ENCODE peak calls at places on chromosome 10, in eight cellular contexts. N is AG09309; L is heart left ventricle; K is activated naive CD4-positive, alpha-beta T cell treated with anti-CD3 and anti-CD28 coated beads for 36 hours; D is naive thymus-derived CD8-positive, alpha-beta T cell; S is erythroblast; Y is H4; E is HFF-Myc. V is an unnamed sample.

GRCh38 chr10:122828716-122829255 is 16.9 kb downstream of the CUZD1 start:
- DNase-seq in N (no peak), L (no peak), K (no peak), D (no peak), S (no peak), Y (no peak), E (no peak), V (no peak)

GRCh38 chr10:71383972-71384687 is 12.6 kb upstream of the CDH23 start:
- DNase-seq in N (no peak), L (peak), K (peak), D (peak), S (peak), Y (no peak), E (peak), V (peak)

GRCh38 chr10:132592790-132593788 is 55.5 kb downstream of the INPP5A start:
- DNase-seq in N (no peak), L (no peak), K (peak), D (no peak), S (no peak), Y (no peak), E (no peak), V (no peak)

GRCh38 chr10:84178387-84178697 is 4.7 kb downstream of the GPR15LG start:
- DNase-seq in N (no peak), L (no peak), K (no peak), D (no peak), S (peak), Y (no peak), E (no peak), V (no peak)

GRCh38 chr10:5094265-5095205 is at the start of gene AKR1C3:
- DNase-seq in N (peak), L (no peak), K (no peak), D (no peak), S (peak), Y (peak), E (peak), V (peak)

GRCh38 chr10:128050937-128051336 is 75.3 kb downstream of the MKI67 start:
- DNase-seq in N (no peak), L (no peak), K (peak), D (no peak), S (no peak), Y (no peak), E (no peak), V (no peak)

GRCh38 chr10:70198696-70199466 is 28.6 kb upstream of the SAR1A start:
- DNase-seq in N (no peak), L (no peak), K (peak), D (no peak), S (no peak), Y (no peak), E (no peak), V (no peak)

GRCh38 chr10:14815681-14816080 is 22.2 kb downstream of the CDNF start:
- DNase-seq in N (no peak), L (no peak), K (no peak), D (no peak), S (no peak), Y (no peak), E (no peak), V (no peak)

GRCh38 chr10:117972168-117972822 is 74.4 kb downstream of the RAB11FIP2 start:
- DNase-seq in N (no peak), L (peak), K (no peak), D (no peak), S (no peak), Y (no peak), E (no peak), V (no peak)

GRCh38 chr10:130998642-130999041 is 312.9 kb downstream of the TCERG1L start:
- DNase-seq in N (no peak), L (no peak), K (no peak), D (no peak), S (no peak), Y (no peak), E (no peak), V (no peak)

V was measured in foreskin melanocyte.